ENCODE peak calls at places on chromosomes 5 and 9, in six cellular contexts. B, V, Z, L, H and X are unnamed samples.

GRCh38 chr9:114196924-114197570 is 41.7 kb downstream of the COL27A1 start:
- DNase-seq in B (no peak), V (no peak), Z (no peak), L (no peak), H (no peak), X (no peak)

GRCh38 chr9:121895836-121896544 is 197.1 kb downstream of the TTLL11 start:
- DNase-seq in B (no peak), V (peak), Z (peak), L (no peak), H (no peak), X (no peak)

GRCh38 chr5:175247146-175247545 is 196.8 kb downstream of the DRD1 start:
- DNase-seq in B (no peak), V (no peak), Z (no peak), L (no peak), H (no peak), X (no peak)

GRCh38 chr9:127979333-127980055 is 1.3 kb downstream of the EEIG1 start:
- DNase-seq in B (no peak), V (peak), Z (peak), L (no peak), H (peak), X (no peak)

GRCh38 chr5:74394543-74394923 is 246.0 kb downstream of the ENC1 start:
- DNase-seq in B (no peak), V (no peak), Z (no peak), L (no peak), H (no peak), X (no peak)

GRCh38 chr5:21143686-21144085 is 1155.7 kb upstream of the CDH18 start:
- DNase-seq in B (no peak), V (no peak), Z (no peak), L (no peak), H (no peak), X (no peak)

GRCh38 chr5:40221255-40221654 is 458.5 kb upstream of the PTGER4 start:
- DNase-seq in B (no peak), V (no peak), Z (no peak), L (no peak), H (no peak), X (no peak)

GRCh38 chr9:122332643-122333042 is 38.2 kb upstream of the PTGS1 start:
- DNase-seq in B (no peak), V (no peak), Z (no peak), L (no peak), H (no peak), X (no peak)

GRCh38 chr9:134832471-134832870 is 48.1 kb upstream of the FCN2 start:
- DNase-seq in B (no peak), V (no peak), Z (no peak), L (no peak), H (peak), X (no peak)

GRCh38 chr5:45205403-45205961 is 396.7 kb downstream of the MRPS30 start:
- DNase-seq in B (no peak), V (no peak), Z (no peak), L (no peak), H (no peak), X (no peak)
- H3K4me3 ChIP-seq in B (no peak), V (no peak), Z (no peak), L (no peak), H (no peak), X (no peak)

GRCh38 chr5:96993760-96994159 is 57.9 kb downstream of the LNPEP start:
- DNase-seq in B (no peak), V (no peak), Z (no peak), L (no peak), H (no peak), X (no peak)

GRCh38 chr5:96990102-96990501 is 54.2 kb downstream of the LNPEP start:
- DNase-seq in B (no peak), V (no peak), Z (no peak), L (no peak), H (no peak), X (no peak)

GRCh38 chr5:96995419-96995818 is 59.5 kb downstream of the LNPEP start:
- DNase-seq in B (no peak), V (no peak), Z (no peak), L (no peak), H (no peak), X (no peak)

GRCh38 chr5:96994493-96994892 is 58.6 kb downstream of the LNPEP start:
- DNase-seq in B (no peak), V (no peak), Z (no peak), L (no peak), H (no peak), X (no peak)

GRCh38 chr5:96991708-96992107 is 55.8 kb downstream of the LNPEP start:
- DNase-seq in B (no peak), V (no peak), Z (no peak), L (no peak), H (no peak), X (no peak)
- TF ChIP-seq CTCF in B (no peak), V (no peak), Z (no peak), L (no peak), H (no peak), X (no peak)

GRCh38 chr5:50435131-50435530 is 6.0 kb downstream of the EMB start:
- DNase-seq in B (no peak), V (no peak), Z (no peak), L (no peak), H (no peak), X (no peak)
- H3K4me3 ChIP-seq in B (no peak), V (no peak), Z (no peak), L (no peak), H (no peak), X (no peak)

GRCh38 chr5:133554279-133554678 is 58.1 kb downstream of the FSTL4 start:
- DNase-seq in B (no peak), V (no peak), Z (no peak), L (no peak), H (no peak), X (no peak)

GRCh38 chr5:133556551-133556950 is 55.8 kb downstream of the FSTL4 start:
- DNase-seq in B (no peak), V (no peak), Z (no peak), L (no peak), H (no peak), X (no peak)

GRCh38 chr5:133552925-133553525 is 59.3 kb downstream of the FSTL4 start:
- DNase-seq in B (no peak), V (peak), Z (peak), L (no peak), H (no peak), X (no peak)
- TF ChIP-seq CTCF in B (peak), V (peak), Z (peak), L (peak), H (peak), X (peak)

GRCh38 chr5:142426676-142427364 is 102.0 kb upstream of the SPRY4 start:
- DNase-seq in B (no peak), V (peak), Z (no peak), L (no peak), H (no peak), X (no peak)

GRCh38 chr5:142428036-142428772 is 103.4 kb upstream of the SPRY4 start:
- DNase-seq in B (no peak), V (no peak), Z (no peak), L (no peak), H (no peak), X (no peak)

GRCh38 chr5:142427529-142427928 is 102.7 kb upstream of the SPRY4 start:
- DNase-seq in B (no peak), V (no peak), Z (no peak), L (no peak), H (no peak), X (no peak)

GRCh38 chr5:142425286-142426065 is 100.7 kb upstream of the SPRY4 start:
- DNase-seq in B (no peak), V (no peak), Z (no peak), L (no peak), H (no peak), X (no peak)

DNA sequence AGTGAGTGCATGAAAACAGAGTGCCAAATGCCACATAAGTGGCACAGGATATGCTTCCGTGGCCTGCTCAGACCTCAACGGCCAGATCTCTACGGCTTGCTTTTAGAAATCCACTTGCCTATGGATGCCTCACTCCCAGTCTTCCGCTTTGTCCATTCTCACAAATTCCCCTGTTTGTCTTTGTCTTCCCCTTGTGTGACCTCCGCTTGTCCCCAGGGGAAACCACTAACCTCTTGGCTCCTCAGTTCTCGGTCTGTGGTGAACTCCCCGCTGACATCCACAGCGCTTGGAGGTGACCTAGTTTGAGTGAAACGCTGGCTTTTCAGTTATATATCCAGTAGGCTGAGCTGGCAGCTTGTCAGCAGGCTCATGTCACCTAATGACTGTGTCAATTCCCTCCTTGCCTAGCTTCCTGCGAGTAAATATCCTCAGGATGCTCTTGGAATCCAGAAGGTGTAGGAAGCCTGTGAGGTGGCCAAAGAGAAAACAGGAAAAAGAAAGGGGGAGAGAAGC is 101.4 kb upstream of the SPRY4 start:
- DNase-seq in B (no peak), V (no peak), Z (no peak), L (peak), H (no peak), X (no peak)
- H3K4me3 ChIP-seq in B (no peak), V (peak), Z (no peak), L (peak), H (no peak), X (no peak)

GRCh38 chr9:91740713-91741112 is 209.3 kb downstream of the ROR2 start:
- DNase-seq in B (no peak), V (peak), Z (peak), L (no peak), H (no peak), X (no peak)
- TF ChIP-seq CTCF in B (no peak), V (peak), Z (no peak), L (peak), H (no peak), X (no peak)

GRCh38 chr5:172806897-172807672 is 27.0 kb upstream of the ERGIC1 start:
- DNase-seq in B (peak), V (peak), Z (peak), L (peak), H (peak), X (peak)
- H3K4me3 ChIP-seq in B (no peak), V (no peak), Z (peak), L (peak), H (peak), X (no peak)

GRCh38 chr5:1004598-1005361 is 3.8 kb upstream of the NKD2 start:
- DNase-seq in B (no peak), V (peak), Z (peak), L (peak), H (peak), X (no peak)
- TF ChIP-seq CTCF in B (peak), V (peak), Z (peak), L (no peak), H (no peak), X (peak)

GRCh38 chr5:180621311-180621710 is 28.1 kb downstream of the FLT4 start:
- DNase-seq in B (no peak), V (no peak), Z (no peak), L (no peak), H (peak), X (no peak)

GRCh38 chr5:180619563-180619915 is 28.2 kb upstream of the SCGB3A1 start:
- DNase-seq in B (no peak), V (no peak), Z (no peak), L (no peak), H (peak), X (no peak)

GRCh38 chr5:180620014-180620413 is 28.7 kb upstream of the SCGB3A1 start:
- DNase-seq in B (no peak), V (no peak), Z (no peak), L (no peak), H (peak), X (no peak)

GRCh38 chr5:180618830-180619562 is 27.7 kb upstream of the SCGB3A1 start:
- DNase-seq in B (no peak), V (peak), Z (peak), L (no peak), H (peak), X (no peak)

GRCh38 chr5:180618487-180618829 is 27.2 kb upstream of the SCGB3A1 start:
- DNase-seq in B (no peak), V (no peak), Z (no peak), L (no peak), H (no peak), X (no peak)
- H3K4me3 ChIP-seq in B (no peak), V (peak), Z (peak), L (peak), H (peak), X (peak)